ENCODE peak calls at places on chromosomes 12 and 14, in eight cellular contexts. S is left ventricle myocardium inferior, M is fibroblast of lung, I is cardiac muscle cell, Y is GM12878, E is IMR-90, Z is transverse colon, G is right lobe of liver. K is an unnamed sample. For H3K27me3 and H3K4me1, the result is how much of the 10 kb centered on the place peaks cover.

GRCh38 chr14:64806862-64807495 is 72.7 kb downstream of the SPTB start:
- DNase-seq in S (no peak), M (no peak), I (no peak), Y (no peak), E (no peak), Z (no peak), G (no peak), K (no peak)

GRCh38 chr12:56389215-56389850 is 26.7 kb upstream of the APOF start:
- DNase-seq in S (no peak), M (no peak), I (no peak), Y (no peak), E (no peak), Z (no peak), G (no peak), K (no peak)

GRCh38 chr12:92419201-92419600 is 273.6 kb upstream of the BTG1 start:
- DNase-seq in S (no peak), M (no peak), I (no peak), Y (no peak), E (no peak), Z (no peak), G (no peak), K (no peak)

GRCh38 chr12:41205070-41205715 is 17.1 kb downstream of the PDZRN4 start:
- DNase-seq in S (no peak), M (no peak), I (no peak), Y (no peak), E (no peak), Z (no peak), G (no peak), K (no peak)

GRCh38 chr14:93936926-93937325 is 9.8 kb downstream of the FAM181A start:
- DNase-seq in S (no peak), M (no peak), I (no peak), Y (no peak), E (no peak), Z (no peak), G (no peak), K (no peak)

GRCh38 chr12:108826807-108827721 is 30.3 kb downstream of the SSH1 start:
- DNase-seq in S (peak), M (peak), I (no peak), Y (no peak), E (peak), Z (no peak), G (no peak), K (no peak)

GRCh38 chr12:6828671-6829531 is 694 bp downstream of the P3H3 start:
- DNase-seq in S (peak), M (peak), I (peak), Y (no peak), E (peak), Z (peak), G (no peak), K (no peak)

GRCh38 chr14:37143500-37143874 is 28.9 kb downstream of the SLC25A21 start:
- DNase-seq in S (no peak), M (no peak), I (no peak), Y (no peak), E (no peak), Z (no peak), G (no peak), K (no peak)

GRCh38 chr12:30692470-30692869 is 3.2 kb downstream of the IPO8 start:
- DNase-seq in S (no peak), M (peak), I (no peak), Y (no peak), E (peak), Z (no peak), G (no peak), K (no peak)

GRCh38 chr12:17588968-17589367 is 501.0 kb downstream of the RERGL start:
- DNase-seq in S (no peak), M (no peak), I (peak), Y (no peak), E (no peak), Z (no peak), G (no peak), K (no peak)

GRCh38 chr12:87368259-87368658 is 660.9 kb downstream of the C12orf50 start:
- DNase-seq in S (no peak), M (no peak), I (no peak), Y (no peak), E (no peak), Z (no peak), G (no peak), K (no peak)

GRCh38 chr14:76575108-76575507 is 186.2 kb upstream of the VASH1 start:
- DNase-seq in S (no peak), M (no peak), I (no peak), Y (no peak), E (no peak), Z (no peak), G (no peak), K (no peak)

GRCh38 chr12:32671930-32672785 is 6.9 kb upstream of the DNM1L start:
- DNase-seq in S (no peak), M (peak), I (peak), Y (no peak), E (peak), Z (peak), G (no peak), K (peak)

GRCh38 chr12:89373772-89374572 is 21.7 kb upstream of the DUSP6 start:
- DNase-seq in S (no peak), M (peak), I (no peak), Y (no peak), E (peak), Z (no peak), G (no peak), K (no peak)

GRCh38 chr14:66045572-66046021 is 440.6 kb upstream of the CCDC196 start:
- DNase-seq in S (peak), M (no peak), I (peak), Y (no peak), E (no peak), Z (no peak), G (no peak), K (no peak)

DNA sequence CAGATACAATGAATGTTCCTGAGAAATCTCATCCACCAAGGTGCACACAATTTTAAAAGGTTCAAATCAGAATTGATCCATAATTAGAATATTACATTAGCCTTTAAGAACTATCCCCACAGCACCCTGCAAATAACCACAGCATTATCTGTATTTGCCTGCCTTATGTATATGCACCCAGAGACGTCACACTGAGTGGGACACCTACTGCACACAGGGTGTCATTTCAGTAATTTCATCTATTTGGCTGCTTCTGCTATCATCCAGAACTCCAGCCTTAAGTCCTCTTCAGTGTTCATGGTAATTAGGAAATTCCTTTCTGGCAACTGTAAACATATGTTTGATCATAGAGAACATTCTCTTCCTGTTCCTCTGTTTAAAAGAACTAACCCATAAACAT is 298.4 kb downstream of the SYT1 start:
- DNase-seq in S (no peak), M (peak), I (no peak), Y (no peak), E (no peak), Z (no peak), G (no peak), K (no peak)
- TF ChIP-seq CTCF in S (no peak), M (no peak), I (no peak), Y (no peak), E (no peak), Z (no peak), G (no peak), K (no peak)

GRCh38 chr14:33699300-33699699 is 251.6 kb downstream of the EGLN3 start:
- DNase-seq in S (no peak), M (no peak), I (no peak), Y (no peak), E (no peak), Z (no peak), G (no peak), K (no peak)
- H3K27me3 ChIP-seq in S (under half), M (under half), I (under half), Y (under half), E (under half), Z (under half), G (under half), K (under half)

GRCh38 chr14:68514611-68515194 is 278.2 kb downstream of the ZFP36L1 start:
- DNase-seq in S (no peak), M (no peak), I (no peak), Y (no peak), E (no peak), Z (no peak), G (no peak), K (no peak)
- H3K4me1 ChIP-seq in S (half or more), M (under half), I (under half), Y (under half), E (under half), Z (under half), G (under half), K (under half)

DNA sequence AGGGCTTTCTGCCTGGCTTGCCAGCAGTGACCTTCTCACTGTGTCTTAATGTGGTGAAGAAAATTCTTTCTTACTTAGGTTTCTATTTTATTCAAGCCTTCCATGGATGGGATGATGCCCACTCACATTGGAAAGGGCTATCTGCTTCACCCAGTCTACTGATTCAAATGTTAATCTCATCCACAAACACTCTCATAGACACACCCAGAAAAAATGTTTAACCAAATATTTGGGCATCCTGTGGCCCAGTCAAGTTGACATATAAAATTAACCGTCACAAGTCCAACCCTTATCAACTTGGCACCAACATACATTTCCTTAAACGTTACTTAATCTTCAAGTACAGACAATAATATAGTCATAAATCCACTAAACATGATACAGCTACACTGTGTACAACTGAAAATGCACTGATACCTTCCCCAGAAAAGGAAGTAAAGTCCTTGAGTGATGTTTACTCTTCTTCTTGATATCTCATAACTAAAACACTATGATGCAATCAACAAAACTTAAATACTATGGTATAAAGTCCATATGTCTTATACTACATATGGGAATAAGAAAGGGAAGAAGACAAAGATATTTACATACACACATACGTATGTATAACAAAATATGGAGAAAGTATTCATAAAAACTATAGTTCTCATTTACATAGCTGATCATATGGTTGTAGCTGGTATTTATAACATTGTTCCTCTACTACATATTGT is 394.7 kb upstream of the NOVA1 start:
- DNase-seq in S (no peak), M (no peak), I (no peak), Y (no peak), E (no peak), Z (no peak), G (no peak), K (no peak)
- TF ChIP-seq CTCF in S (no peak), M (no peak), I (no peak), Y (no peak), E (no peak), Z (no peak), G (no peak), K (no peak)

DNA sequence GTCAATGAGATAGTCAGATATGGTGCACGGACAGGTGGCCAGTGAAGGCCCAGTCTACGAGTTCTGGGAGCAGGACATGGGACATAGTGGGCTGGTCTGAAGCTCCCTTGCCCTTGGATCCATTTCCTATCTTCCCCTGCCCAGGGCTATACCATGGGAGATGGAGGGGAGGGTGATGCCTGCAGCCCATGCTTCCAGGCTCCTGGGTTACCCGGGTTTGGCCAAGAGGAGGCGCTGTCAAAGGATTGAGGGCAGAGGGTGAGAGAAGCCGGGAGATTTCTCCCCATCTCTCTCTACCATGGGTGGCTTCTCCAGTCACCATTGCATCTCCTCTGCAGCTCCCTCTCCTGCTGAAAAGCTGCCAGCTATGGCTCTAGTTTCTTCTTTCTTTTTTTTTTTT is 52.8 kb upstream of the LHX5 start:
- DNase-seq in S (no peak), M (no peak), I (no peak), Y (no peak), E (no peak), Z (no peak), G (no peak), K (no peak)
- H3K27me3 ChIP-seq in S (half or more), M (under half), I (half or more), Y (under half), E (under half), Z (half or more), G (under half), K (under half)

GRCh38 chr12:49348781-49349180 is 2.1 kb downstream of the DNAJC22 start:
- DNase-seq in S (no peak), M (no peak), I (no peak), Y (no peak), E (no peak), Z (no peak), G (no peak), K (no peak)
- H3K4me1 ChIP-seq in S (under half), M (under half), I (under half), Y (under half), E (under half), Z (under half), G (under half), K (under half)

K was measured in tibial nerve.